ENCODE peak calls at places on chromosomes 1 and 21, in ten cellular contexts. V is HT1080; J is PC-3; K is stimulated activated CD4-positive, alpha-beta T cell treated with anti-CD3 and anti-CD28 coated beads, Interleukin-4, amount 100 ng/mL, for 24 hours; I is GM12891; S is T-helper 2 cell; B is GM10248; H is neuronal stem cell; D is HFF-Myc; L is HEK293T. Y is an unnamed sample.
A peak's percentile ranks its signal among the peaks of the same experiment; 100 is the strongest.

GRCh38 chr1:230572121-230573083 is 69.9 kb upstream of the COG2 start:
- DNase-seq in S (no peak), I (no peak), B (no peak), V (no peak), H (no peak), K (no peak), J (no peak), D (no peak), L (no peak), Y (no peak)

GRCh38 chr21:14086553-14086952 is 124.2 kb downstream of the LIPI start:
- DNase-seq in H (no peak), J (no peak), S (no peak), D (no peak), V (no peak), B (peak; percentile 26), K (no peak), L (no peak), I (no peak), Y (no peak)

GRCh38 chr21:37450385-37451044 is 83.9 kb downstream of the DYRK1A start:
- DNase-seq in D (no peak), H (no peak), J (peak; percentile 70), K (no peak), I (no peak), B (no peak), V (peak; percentile 59), L (no peak), S (no peak), Y (no peak)

GRCh38 chr1:8731162-8731561 is 86.3 kb downstream of the RERE start:
- DNase-seq in H (no peak), J (no peak), K (no peak), S (no peak), B (no peak), V (no peak), D (no peak), L (no peak), I (no peak), Y (no peak)

GRCh38 chr21:23101111-23101510 is 2102.9 kb downstream of the NCAM2 start:
- DNase-seq in D (no peak), H (no peak), J (no peak), L (no peak), K (no peak), V (no peak), I (no peak), S (no peak), B (no peak), Y (no peak)

GRCh38 chr1:117312453-117313138 is 54.7 kb upstream of the MAN1A2 start:
- DNase-seq in V (peak; percentile 39), I (peak; percentile 25), J (peak; percentile 66), B (peak; percentile 48), K (no peak), L (peak; percentile 68), D (no peak), H (no peak), S (no peak), Y (peak; percentile 2)

GRCh38 chr1:200654660-200655059 is 15.0 kb downstream of the DDX59 start:
- DNase-seq in B (peak; percentile 76), L (no peak), S (no peak), J (peak; percentile 52), H (no peak), K (no peak), V (peak; percentile 80), D (no peak), I (peak; percentile 35), Y (no peak)

GRCh38 chr1:61907102-61907501 is 164.8 kb downstream of the PATJ start:
- DNase-seq in S (no peak), H (no peak), B (no peak), V (no peak), K (no peak), J (no peak), I (no peak), D (no peak), L (no peak), Y (no peak)

GRCh38 chr1:117643601-117644000 is 37.8 kb downstream of the TENT5C start:
- DNase-seq in J (no peak), L (no peak), V (no peak), H (no peak), D (no peak), I (no peak), B (no peak), K (no peak), S (no peak), Y (no peak)

GRCh38 chr1:58858344-58858673 is 74.5 kb upstream of the JUN start:
- DNase-seq in V (no peak), S (no peak), B (no peak), I (no peak), K (peak; percentile 11), J (peak; percentile 13), H (no peak), L (no peak), D (no peak), Y (peak; percentile 66)

GRCh38 chr1:230393722-230394121 is 32.4 kb downstream of the PGBD5 start:
- DNase-seq in I (no peak), J (no peak), K (no peak), H (no peak), D (no peak), S (no peak), V (no peak), L (no peak), B (no peak), Y (no peak)

GRCh38 chr1:229378586-229379442 is 36.0 kb upstream of the CCSAP start:
- DNase-seq in V (no peak), L (peak; percentile 63), I (no peak), B (no peak), H (no peak), K (no peak), J (no peak), D (no peak), S (no peak), Y (no peak)

GRCh38 chr1:93906480-93906879 is 2.8 kb downstream of the GCLM start:
- DNase-seq in J (no peak), L (no peak), S (no peak), I (no peak), B (no peak), H (no peak), V (no peak), D (no peak), K (no peak), Y (no peak)

GRCh38 chr1:25123551-25123950 is 108.8 kb downstream of the SYF2 start:
- DNase-seq in J (no peak), S (no peak), H (no peak), I (no peak), V (no peak), K (no peak), L (no peak), B (no peak), D (no peak), Y (no peak)

GRCh38 chr1:17189632-17190525 is 15.0 kb upstream of the PADI1 start:
- DNase-seq in J (peak; percentile 94), S (no peak), K (no peak), H (no peak), B (no peak), D (peak; percentile 96), V (peak; percentile 97), I (no peak), L (no peak), Y (no peak)

GRCh38 chr1:109928591-109929111 is 18.0 kb downstream of the CSF1 start:
- DNase-seq in I (no peak), D (no peak), S (no peak), J (no peak), L (no peak), V (peak; percentile 63), B (no peak), K (no peak), H (no peak), Y (no peak)

GRCh38 chr1:49234988-49235387 is 458.3 kb upstream of the BEND5 start:
- DNase-seq in L (no peak), B (no peak), V (no peak), I (no peak), J (no peak), H (no peak), K (no peak), S (no peak), D (no peak), Y (no peak)

GRCh38 chr1:209576392-209576791 is 7.1 kb upstream of the CAMK1G start:
- DNase-seq in B (no peak), D (no peak), J (no peak), S (no peak), K (no peak), I (no peak), H (no peak), V (no peak), L (no peak), Y (no peak)

GRCh38 chr1:2400576-2400909 is 8.9 kb downstream of the RER1 start:
- DNase-seq in S (no peak), H (no peak), J (no peak), B (no peak), L (no peak), V (no peak), D (no peak), K (no peak), I (no peak), Y (no peak)

GRCh38 chr21:17441370-17441769 is 71.5 kb upstream of the CXADR start:
- DNase-seq in I (no peak), K (no peak), V (peak; percentile 32), L (no peak), J (peak; percentile 84), S (no peak), D (no peak), B (no peak), H (no peak), Y (no peak)

GRCh38 chr1:53410100-53410541 is 49.1 kb upstream of the DMRTB1 start:
- DNase-seq in H (no peak), S (peak; percentile 73), J (no peak), V (peak; percentile 48), I (no peak), K (no peak), D (no peak), B (no peak), L (peak; percentile 28), Y (no peak)

GRCh38 chr21:33229776-33230517 is at the start of gene IFNAR2:
- DNase-seq in L (peak; percentile 97), I (peak; percentile 86), B (peak; percentile 95), J (peak; percentile 67), H (peak; percentile 76), K (peak; percentile 74), S (peak; percentile 48), V (peak; percentile 44), D (no peak), Y (peak; percentile 46)

GRCh38 chr1:189125694-189126093 is 1352.0 kb downstream of the BRINP3 start:
- DNase-seq in H (no peak), S (no peak), J (no peak), K (no peak), L (no peak), V (no peak), I (no peak), B (no peak), D (no peak), Y (no peak)

GRCh38 chr1:23371987-23372386 is 2.4 kb upstream of the ZNF436 start:
- DNase-seq in B (no peak), I (no peak), L (no peak), S (no peak), H (no peak), J (no peak), V (no peak), D (no peak), K (no peak), Y (no peak)

GRCh38 chr1:30730351-30731108 is 7.1 kb upstream of the MATN1 start:
- DNase-seq in V (no peak), K (no peak), H (no peak), I (no peak), D (no peak), L (no peak), S (no peak), B (no peak), J (no peak), Y (no peak)

GRCh38 chr1:231778009-231778719 is 151.6 kb downstream of the DISC1 start:
- DNase-seq in S (no peak), V (peak; percentile 39), I (no peak), L (no peak), B (no peak), K (no peak), H (no peak), D (no peak), J (peak; percentile 89), Y (no peak)